ENCODE peak calls at places on chromosomes 4 and X, in nine cellular contexts. Y is breast epithelium, S is prostate gland, G is transverse colon, T is SK-N-MC, H is endothelial cell of umbilical vein, C is stomach, N is K562, J is upper lobe of left lung. L is an unnamed sample.

GRCh38 chr4:25484243-25484721 is 107.2 kb downstream of the ANAPC4 start:
- DNase-seq in Y (no peak), S (no peak), G (no peak), T (no peak), H (no peak), C (no peak), N (no peak), J (no peak), L (no peak)

GRCh38 chrX:40100141-40100536 is 2.4 kb upstream of the BCOR start:
- DNase-seq in Y (no peak), S (peak; percentile 14), G (peak; percentile 34), T (no peak), H (no peak), C (peak; percentile 60), N (no peak), J (peak; percentile 82), L (no peak)

GRCh38 chrX:31178769-31179125 is 106.9 kb upstream of the FTHL17 start:
- DNase-seq in Y (no peak), S (no peak), G (no peak), T (no peak), H (no peak), C (no peak), N (no peak), J (no peak), L (no peak)

GRCh38 chr4:5874811-5875465 is 17.9 kb downstream of the CRMP1 start:
- DNase-seq in Y (no peak), S (no peak), G (no peak), T (no peak), H (no peak), C (no peak), N (no peak), J (no peak), L (no peak)

GRCh38 chr4:60455380-60455779 is 744.7 kb upstream of the ADGRL3 start:
- DNase-seq in Y (no peak), S (no peak), G (no peak), T (no peak), H (no peak), C (no peak), N (no peak), J (no peak), L (no peak)

GRCh38 chr4:170386974-170387373 is 297.2 kb upstream of the AADAT start:
- DNase-seq in Y (no peak), S (no peak), G (no peak), T (no peak), H (no peak), C (no peak), N (no peak), J (no peak), L (no peak)

GRCh38 chrX:150370589-150371312 is 7.6 kb downstream of the MAMLD1 start:
- DNase-seq in Y (no peak), S (no peak), G (no peak), T (no peak), H (no peak), C (no peak), N (no peak), J (no peak), L (peak; percentile 71)

GRCh38 chr4:163611784-163612445 is 117.4 kb downstream of the TMA16 start:
- DNase-seq in Y (no peak), S (no peak), G (no peak), T (no peak), H (no peak), C (no peak), N (no peak), J (no peak), L (no peak)

GRCh38 chrX:147776988-147777387 is 134.7 kb upstream of the FMR1 start:
- DNase-seq in Y (no peak), S (no peak), G (peak; percentile 11), T (no peak), H (no peak), C (no peak), N (no peak), J (no peak), L (no peak)

DNA sequence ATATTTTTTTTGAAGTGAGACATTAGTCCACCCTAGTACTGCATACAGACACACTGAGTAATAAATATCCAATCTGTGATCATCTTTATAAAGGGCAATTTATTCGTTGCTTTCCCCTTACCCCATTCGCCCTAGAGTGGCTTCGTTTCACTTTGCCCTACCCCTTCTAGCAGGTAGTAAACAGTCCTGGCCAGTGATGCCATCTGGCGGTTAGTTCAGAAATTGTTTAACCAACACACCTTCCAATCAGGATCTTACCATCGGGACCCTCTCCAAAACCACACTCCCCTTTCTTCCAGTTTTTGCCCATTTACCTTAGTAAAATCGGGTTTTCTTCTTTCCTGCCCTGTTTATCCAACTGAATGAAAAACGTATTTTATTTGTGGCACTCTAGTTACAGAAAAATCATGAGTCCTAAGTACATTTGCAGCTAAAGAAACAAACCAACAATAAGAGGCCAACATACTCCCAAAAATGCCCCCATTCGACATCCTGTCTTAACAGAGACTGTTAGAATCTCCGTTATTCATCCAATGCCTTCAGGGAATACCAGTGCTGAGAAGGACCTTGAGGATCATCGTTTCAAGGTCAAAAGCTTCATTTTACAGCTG is 2.2 kb downstream of the PPA2 start:
- DNase-seq in Y (peak; percentile 60), S (peak; percentile 79), G (peak; percentile 78), T (peak; percentile 61), H (peak; percentile 81), C (peak; percentile 74), N (peak; percentile 70), J (no peak), L (no peak)
- H3K4me3 ChIP-seq in Y (peak overlapping the region; percentile 84), S (peak overlapping the region; percentile 69), G (no peak overlapping the region), T (peak overlapping the region; percentile 97), H (no peak overlapping the region), C (peak overlapping the region; percentile 77), N (peak overlapping the region; percentile 79), J (no peak overlapping the region), L (peak overlapping the region; percentile 91)

GRCh38 chrX:28498658-28499057 is 88.6 kb upstream of the IL1RAPL1 start:
- DNase-seq in Y (no peak), S (no peak), G (no peak), T (no peak), H (peak; percentile 76), C (no peak), N (no peak), J (no peak), L (no peak)
- TF ChIP-seq POLR2AphosphoS5 in Y (no peak), S (no peak), G (no peak), T (no peak), H (no peak), C (no peak), N (no peak), J (no peak), L (peak; percentile 22)

DNA sequence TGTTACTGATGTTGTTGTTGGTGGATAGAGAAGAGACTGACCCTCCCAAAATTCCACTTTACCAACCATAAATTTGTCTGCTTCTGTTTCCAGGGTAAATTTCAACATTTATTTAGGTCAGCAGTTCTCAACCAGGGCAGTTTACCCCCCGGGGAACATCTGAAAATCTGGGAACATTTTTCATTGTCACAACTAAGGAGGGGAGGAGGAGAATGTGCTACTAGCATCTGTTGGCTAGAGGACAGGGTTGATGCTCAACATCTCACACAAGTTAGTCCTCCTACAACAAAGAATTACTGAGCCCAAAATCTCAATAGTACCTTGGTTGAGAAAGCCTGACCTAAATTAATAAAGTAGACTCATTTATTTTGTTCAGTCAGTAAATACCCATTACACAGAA is 25.7 kb downstream of the KCTD8 start:
- DNase-seq in Y (no peak), S (no peak), G (no peak), T (no peak), H (no peak), C (no peak), N (no peak), J (no peak), L (no peak)
- H3K9me3 ChIP-seq in Y (no peaks in the 10 kb centered on the region), S (no peaks in the 10 kb centered on the region), G (no peaks in the 10 kb centered on the region), T (no peaks in the 10 kb centered on the region), H (no peaks in the 10 kb centered on the region), C (no peaks in the 10 kb centered on the region), N (no peaks in the 10 kb centered on the region), J (no peaks in the 10 kb centered on the region), L (no peaks in the 10 kb centered on the region)

GRCh38 chrX:47620303-47620685 is 637 bp upstream of the SYN1 start:
- DNase-seq in Y (no peak), S (no peak), G (no peak), T (no peak), H (no peak), C (no peak), N (no peak), J (no peak), L (peak; percentile 40)
- H3K4me3 ChIP-seq in Y (no peak overlapping the region), S (no peak overlapping the region), G (no peak overlapping the region), T (no peak overlapping the region), H (no peak overlapping the region), C (no peak overlapping the region), N (no peak overlapping the region), J (no peak overlapping the region), L (no peak overlapping the region)

GRCh38 chr4:7788687-7789425 is 150.8 kb downstream of the AFAP1 start:
- DNase-seq in Y (no peak), S (no peak), G (no peak), T (no peak), H (no peak), C (no peak), N (no peak), J (no peak), L (no peak)
- TF ChIP-seq POLR2AphosphoS5 in Y (no peak), S (no peak), G (no peak), T (no peak), H (no peak), C (no peak), N (no peak), J (peak; percentile 44), L (no peak)

DNA sequence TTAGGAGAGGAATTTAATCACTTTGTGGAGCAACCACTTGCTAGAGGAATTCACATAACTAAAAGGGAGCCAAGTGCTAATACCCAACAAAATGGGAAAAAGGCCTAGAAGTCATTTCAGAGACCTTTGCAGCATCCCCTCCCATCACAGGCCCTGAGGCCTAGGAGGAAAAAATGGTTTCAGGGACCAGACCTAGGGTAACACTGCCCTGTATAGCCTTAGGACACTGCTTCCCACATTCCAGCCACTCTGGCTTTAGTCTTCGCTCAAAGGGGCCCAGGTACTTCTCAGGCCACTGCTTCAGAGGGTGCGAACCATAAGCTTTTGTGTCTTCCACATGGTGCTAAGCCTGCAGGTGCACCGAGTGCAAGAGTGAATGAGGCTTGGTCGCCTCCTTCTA is 19.1 kb downstream of the SPANXN2 start:
- DNase-seq in Y (no peak), S (no peak), G (no peak), T (no peak), H (no peak), C (no peak), N (no peak), J (no peak), L (no peak)
- H3K9me3 ChIP-seq in Y (peaks cover 7% of the 10 kb centered on the region), S (no peaks in the 10 kb centered on the region), G (no peaks in the 10 kb centered on the region), T (no peaks in the 10 kb centered on the region), H (no peaks in the 10 kb centered on the region), C (peaks cover 6% of the 10 kb centered on the region), N (no peaks in the 10 kb centered on the region), J (no peaks in the 10 kb centered on the region), L (no peaks in the 10 kb centered on the region)

L was measured in vagina.